ENCODE peak calls at places on chromosomes 3 and 15, in six cellular contexts. R, G, U, T, M and K are unnamed samples.

GRCh38 chr3:146892041-146892440 is 286.9 kb upstream of the PLSCR5 start:
- DNase-seq in T (no peak), R (no peak), U (no peak), G (no peak), M (no peak), K (no peak)

GRCh38 chr3:125161607-125162219 is 50.8 kb downstream of the SLC12A8 start:
- DNase-seq in M (no peak), G (no peak), U (peak; percentile 49), R (no peak), T (no peak), K (no peak)

GRCh38 chr3:195697582-195698324 is 23.0 kb upstream of the MUC20 start:
- DNase-seq in R (peak; percentile 83), T (peak; percentile 87), U (peak; percentile 95), G (no peak), M (peak; percentile 96), K (no peak)

GRCh38 chr15:51756482-51756881 is 5.1 kb downstream of the TMOD2 start:
- DNase-seq in R (no peak), M (no peak), T (peak; percentile 32), G (no peak), U (no peak), K (no peak)

GRCh38 chr3:141457624-141458236 is 29.1 kb upstream of the RASA2 start:
- DNase-seq in U (peak; percentile 35), M (no peak), G (no peak), T (no peak), R (no peak), K (no peak)

GRCh38 chr3:122927726-122928125 is 99.8 kb downstream of the SEMA5B start:
- DNase-seq in M (no peak), G (no peak), R (no peak), T (no peak), U (no peak), K (no peak)

GRCh38 chr15:97521894-97522293 is 438.6 kb upstream of the ARRDC4 start:
- DNase-seq in M (peak; percentile 9), T (no peak), U (no peak), G (no peak), R (no peak), K (no peak)

GRCh38 chr3:170911051-170911450 is 2.6 kb upstream of the EIF5A2 start:
- DNase-seq in M (no peak), U (no peak), R (no peak), T (no peak), G (no peak), K (no peak)

GRCh38 chr3:171774516-171774915 is 35.8 kb downstream of the PLD1 start:
- DNase-seq in R (no peak), T (no peak), G (no peak), U (no peak), M (no peak), K (no peak)

GRCh38 chr15:68224546-68225250 is 4.8 kb downstream of the CLN6 start:
- DNase-seq in T (no peak), G (no peak), R (no peak), M (no peak), U (no peak), K (peak; percentile 30)

GRCh38 chr3:172305552-172305951 is 142.7 kb downstream of the GHSR start:
- DNase-seq in R (no peak), M (peak; percentile 87), G (no peak), U (peak; percentile 95), T (no peak), K (no peak)

GRCh38 chr3:171404376-171404982 is 55.7 kb downstream of the TNIK start:
- DNase-seq in M (peak; percentile 62), R (no peak), U (no peak), G (no peak), T (no peak), K (no peak)

GRCh38 chr3:121473001-121473400 is 72.8 kb downstream of the POLQ start:
- DNase-seq in U (no peak), R (no peak), T (no peak), G (no peak), M (no peak), K (no peak)

GRCh38 chr3:16824085-16824696 is 60.6 kb upstream of the PLCL2 start:
- DNase-seq in M (no peak), G (no peak), U (no peak), T (no peak), R (no peak), K (peak; percentile 28)

GRCh38 chr15:51155906-51156305 is 61.2 kb upstream of the TNFAIP8L3 start:
- DNase-seq in R (no peak), T (no peak), G (no peak), U (no peak), M (no peak), K (no peak)

GRCh38 chr3:175585898-175586297 is 726.8 kb downstream of the NAALADL2 start:
- DNase-seq in T (no peak), M (peak; percentile 68), G (no peak), R (peak; percentile 9), U (peak; percentile 73), K (no peak)

GRCh38 chr3:52221563-52222318 is 3.7 kb downstream of the TLR9 start:
- DNase-seq in G (no peak), R (no peak), U (no peak), T (no peak), M (no peak), K (no peak)

GRCh38 chr3:52221141-52221562 is 4.3 kb downstream of the TLR9 start:
- DNase-seq in G (no peak), T (no peak), R (no peak), M (no peak), U (no peak), K (no peak)

GRCh38 chr3:52218454-52218853 is 7.0 kb downstream of the TLR9 start:
- DNase-seq in T (peak; percentile 61), M (no peak), G (no peak), U (no peak), R (no peak), K (no peak)

GRCh38 chr3:52218953-52219650 is 6.3 kb downstream of the TLR9 start:
- DNase-seq in G (no peak), U (no peak), R (no peak), T (no peak), M (no peak), K (no peak)

GRCh38 chr3:52220380-52221026 is 4.9 kb downstream of the TLR9 start:
- DNase-seq in U (peak; percentile 68), M (peak; percentile 81), G (peak; percentile 88), T (peak; percentile 82), R (no peak), K (peak; percentile 85)
- TF ChIP-seq CTCF in U (peak; percentile 96), M (peak; percentile 96), G (peak; percentile 94), T (peak; percentile 86), R (peak; percentile 97), K (peak; percentile 97)

DNA sequence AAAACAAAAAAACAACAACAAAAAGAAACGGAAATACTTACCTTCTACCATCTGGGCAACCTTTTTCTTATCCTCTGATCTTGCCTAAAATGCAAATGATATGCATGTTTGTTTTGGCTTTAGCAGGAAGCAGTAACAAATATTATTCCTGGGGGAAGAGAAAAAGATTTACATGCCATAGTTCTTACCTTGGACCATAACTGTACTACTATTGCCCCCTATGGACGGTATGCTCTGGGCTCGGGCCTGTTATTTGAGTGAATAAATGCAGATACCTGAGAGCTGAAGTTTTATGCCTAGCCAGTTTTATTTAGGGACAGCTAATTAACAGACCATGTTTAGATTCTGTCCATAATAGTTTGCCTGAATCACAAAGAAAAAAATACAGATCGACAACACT is 12.6 kb upstream of the STARD5 start:
- DNase-seq in T (peak; percentile 41), M (peak; percentile 79), U (peak; percentile 54), G (no peak), R (no peak), K (peak; percentile 47)
- TF ChIP-seq CTCF in T (peak; percentile 33), M (peak; percentile 79), U (peak; percentile 69), G (peak; percentile 23), R (peak; percentile 55), K (peak; percentile 45)

GRCh38 chr3:149641011-149641728 is 16.7 kb downstream of the WWTR1 start:
- DNase-seq in M (no peak), T (no peak), R (no peak), U (no peak), G (no peak), K (no peak)

GRCh38 chr3:149635396-149635795 is 22.4 kb downstream of the WWTR1 start:
- DNase-seq in U (no peak), M (no peak), R (no peak), G (no peak), T (no peak), K (no peak)

GRCh38 chr3:149634573-149634972 is 23.3 kb downstream of the WWTR1 start:
- DNase-seq in R (no peak), U (no peak), M (no peak), G (no peak), T (no peak), K (no peak)

GRCh38 chr3:149639093-149639486 is 18.7 kb downstream of the WWTR1 start:
- DNase-seq in M (no peak), R (no peak), U (no peak), T (no peak), G (no peak), K (no peak)

GRCh38 chr3:149638401-149639092 is 19.3 kb downstream of the WWTR1 start:
- DNase-seq in T (no peak), G (no peak), R (peak; percentile 31), M (peak; percentile 56), U (peak; percentile 77), K (no peak)
- TF ChIP-seq CTCF in T (no peak), G (no peak), R (no peak), M (no peak), U (no peak), K (no peak)

DNA sequence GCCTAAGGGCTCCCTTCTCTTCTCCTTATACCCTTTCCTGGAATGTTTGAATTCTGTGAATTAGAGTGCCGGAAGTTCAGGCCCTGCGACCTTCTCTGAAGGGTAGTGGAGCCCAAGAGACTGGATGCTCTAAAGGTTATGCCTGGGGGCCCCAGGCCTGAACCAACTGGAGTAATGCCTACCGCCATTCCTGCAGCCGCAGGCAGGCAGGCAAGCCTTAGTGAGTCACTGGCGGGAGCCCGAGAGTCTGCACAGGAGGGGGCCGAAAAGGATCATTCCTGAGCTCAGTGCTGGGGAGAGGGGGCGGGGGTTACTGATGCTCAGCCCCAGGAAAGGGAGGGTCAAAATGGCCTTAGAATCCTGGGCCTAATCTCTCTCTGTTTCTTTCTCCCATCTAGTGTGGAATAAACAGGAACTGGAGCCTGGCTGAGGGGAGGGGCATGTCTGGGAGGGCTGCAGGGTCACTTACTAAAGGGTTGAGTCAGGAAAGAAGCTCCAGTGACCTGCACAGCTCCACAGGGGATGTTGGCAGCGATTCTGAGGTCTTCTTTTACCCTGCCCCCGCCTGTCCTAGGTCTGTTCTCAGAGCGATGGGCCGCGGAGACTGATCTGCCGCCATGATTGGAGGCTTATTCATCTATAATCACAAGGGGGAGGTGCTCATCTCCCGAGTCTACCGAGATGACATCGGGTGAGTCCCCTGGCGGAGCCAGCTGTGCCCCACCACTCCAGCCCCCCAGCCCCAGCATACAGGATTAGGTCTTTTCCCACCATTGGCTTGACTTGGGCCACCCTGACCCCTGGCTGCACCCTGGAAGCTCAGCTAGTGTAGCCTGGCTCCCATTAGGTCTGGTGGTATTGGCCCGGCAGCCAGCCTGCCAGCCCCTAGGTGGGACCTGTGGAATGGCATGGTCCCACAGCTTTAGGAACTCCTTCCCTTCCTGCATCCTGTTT is 2.0 kb downstream of the AP2M1 start:
- DNase-seq in R (peak; percentile 68), G (no peak), U (peak; percentile 98), T (peak; percentile 90), M (peak; percentile 98), K (no peak)
- TF ChIP-seq CTCF in R (no peak), G (no peak), U (no peak), T (no peak), M (no peak), K (no peak)

GRCh38 chr3:56919137-56919796 is 117.5 kb upstream of the ARHGEF3 start:
- DNase-seq in G (no peak), M (no peak), U (no peak), T (no peak), R (no peak), K (no peak)
- TF ChIP-seq CTCF in G (no peak), M (peak; percentile 5), U (no peak), T (no peak), R (no peak), K (peak; percentile 17)

GRCh38 chr3:194592798-194593752 is 40.1 kb downstream of the TMEM44 start:
- DNase-seq in T (no peak), U (peak; percentile 100), M (peak; percentile 100), G (no peak), R (peak; percentile 99), K (no peak)
- TF ChIP-seq CTCF in T (no peak), U (no peak), M (no peak), G (no peak), R (no peak), K (no peak)